ENCODE peak calls at places on chromosomes 4 and X, in eight cellular contexts. G is left lung, O is Peyer's patch, L is neural crest cell, E is IMR-90, S is HFFc6, B is AG09309, K is tibial nerve. M is an unnamed sample.

GRCh38 chr4:22190855-22191254 is 242.3 kb upstream of the KCNIP4 start:
- DNase-seq in L (no peak), K (no peak), O (no peak), S (peak), G (no peak), B (peak), E (peak), M (no peak)

GRCh38 chr4:125951275-125951887 is 636.6 kb downstream of the FAT4 start:
- DNase-seq in B (peak), K (no peak), L (no peak), S (peak), E (peak), O (no peak), G (no peak), M (no peak)

GRCh38 chr4:182179105-182179504 is 64.1 kb upstream of the TENM3 start:
- DNase-seq in E (peak), G (no peak), S (peak), L (no peak), K (no peak), O (no peak), B (no peak), M (no peak)

GRCh38 chrX:123993326-123993725 is 31.8 kb downstream of the STAG2 start:
- DNase-seq in E (peak), B (peak), K (no peak), G (no peak), S (peak), O (no peak), L (no peak), M (no peak)

GRCh38 chr4:140286503-140286902 is 86.9 kb upstream of the SCOC start:
- DNase-seq in E (no peak), B (no peak), K (no peak), S (no peak), G (no peak), L (no peak), O (no peak), M (no peak)

GRCh38 chr4:10655968-10656367 is 28.6 kb downstream of the CLNK start:
- DNase-seq in L (no peak), G (no peak), O (no peak), S (peak), B (no peak), E (peak), K (no peak), M (no peak)

GRCh38 chr4:76585897-76586360 is 150.9 kb downstream of the SHROOM3 start:
- DNase-seq in G (peak), E (no peak), B (no peak), O (peak), L (peak), K (no peak), S (no peak), M (no peak)

GRCh38 chr4:169012049-169012448 is 2.0 kb upstream of the CBR4 start:
- DNase-seq in B (no peak), K (no peak), L (no peak), G (no peak), E (no peak), S (no peak), O (no peak), M (no peak)

GRCh38 chr4:123170843-123171242 is 225.8 kb upstream of the SPRY1 start:
- DNase-seq in O (no peak), G (no peak), E (peak), K (no peak), B (no peak), S (no peak), L (no peak), M (no peak)

GRCh38 chrX:39953027-39953426 is 144.7 kb downstream of the BCOR start:
- DNase-seq in K (no peak), G (no peak), S (no peak), B (no peak), E (no peak), L (no peak), O (no peak), M (no peak)

GRCh38 chr4:6474053-6474568 is 1.7 kb upstream of the PPP2R2C start:
- DNase-seq in K (no peak), S (no peak), E (no peak), G (no peak), B (no peak), L (no peak), O (no peak), M (no peak)
- TF ChIP-seq CTCF in K (no peak), S (peak), E (peak), G (no peak), B (peak), L (peak), O (no peak), M (no peak)

GRCh38 chrX:79082886-79083285 is 61.6 kb upstream of the GPR174 start:
- DNase-seq in E (no peak), K (no peak), S (no peak), G (no peak), L (no peak), B (no peak), O (no peak), M (no peak)

GRCh38 chrX:79084923-79085322 is 59.6 kb upstream of the GPR174 start:
- DNase-seq in E (no peak), O (no peak), L (no peak), K (no peak), S (no peak), B (no peak), G (no peak), M (no peak)

GRCh38 chrX:79080131-79080530 is 64.4 kb upstream of the GPR174 start:
- DNase-seq in L (no peak), G (no peak), B (no peak), O (no peak), S (no peak), E (no peak), K (no peak), M (no peak)

GRCh38 chrX:79079477-79079876 is 65.0 kb upstream of the GPR174 start:
- DNase-seq in S (no peak), K (no peak), G (no peak), L (no peak), O (no peak), E (no peak), B (no peak), M (no peak)

DNA sequence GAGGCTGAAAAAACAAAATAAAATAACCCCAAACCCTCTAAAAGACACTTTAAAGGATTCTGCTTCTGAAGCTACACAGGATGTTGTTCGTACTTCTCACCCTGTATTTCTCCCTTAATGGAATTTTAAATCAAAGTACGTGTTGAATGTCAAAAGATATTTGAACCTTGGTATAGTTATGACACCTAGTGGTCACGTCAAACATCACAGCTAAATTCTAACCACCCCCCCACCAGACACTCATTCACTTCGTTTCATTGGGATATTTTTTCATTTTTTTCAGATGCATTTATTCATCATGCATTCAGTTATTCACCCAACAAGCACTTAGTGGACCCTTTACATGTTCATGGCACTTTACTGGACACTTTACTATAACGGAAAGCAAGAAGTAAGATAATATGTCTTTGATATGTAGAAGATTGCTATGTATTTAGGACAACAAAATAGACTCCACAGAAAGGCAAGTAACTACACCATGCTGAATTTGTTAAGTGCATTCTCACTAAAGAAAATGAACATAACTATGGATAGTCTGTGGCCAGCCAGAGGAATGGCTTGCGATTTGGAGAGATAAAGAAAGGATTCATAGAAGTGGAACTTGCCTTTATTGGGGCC is 62.5 kb upstream of the GPR174 start:
- DNase-seq in G (no peak), O (no peak), S (peak), B (peak), K (peak), E (peak), L (peak), M (no peak)
- TF ChIP-seq CTCF in G (peak), O (peak), S (peak), B (peak), K (peak), E (peak), L (peak), M (peak)

GRCh38 chr4:172830295-172830764 is 338.3 kb upstream of the GALNT7 start:
- DNase-seq in S (no peak), G (no peak), L (no peak), B (no peak), O (no peak), K (no peak), E (peak), M (no peak)
- TF ChIP-seq CTCF in S (peak), G (peak), L (peak), B (peak), O (peak), K (peak), E (peak), M (peak)

DNA sequence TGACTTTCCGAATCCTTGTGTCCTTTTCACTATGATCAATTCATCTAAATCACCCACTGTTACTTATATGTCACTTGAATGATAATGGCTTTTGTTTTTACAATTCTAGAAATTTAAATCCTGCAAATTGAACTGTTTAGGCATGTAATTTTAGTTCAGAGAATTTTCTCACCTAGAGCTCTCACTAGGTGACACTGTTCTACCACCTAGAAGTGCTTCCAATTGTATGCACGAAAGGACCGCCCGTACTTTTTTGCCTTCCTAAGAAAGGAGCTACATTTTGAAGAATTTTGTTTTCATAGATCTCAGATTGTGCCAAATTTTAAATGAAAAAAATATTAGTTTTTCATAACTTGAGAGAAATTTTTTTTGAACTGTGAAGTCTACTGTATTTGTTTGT is 481.6 kb upstream of the FSTL5 start:
- DNase-seq in K (no peak), O (no peak), E (no peak), S (no peak), L (no peak), G (no peak), B (no peak), M (no peak)
- TF ChIP-seq CTCF in K (no peak), O (no peak), E (no peak), S (no peak), L (no peak), G (no peak), B (no peak), M (no peak)

DNA sequence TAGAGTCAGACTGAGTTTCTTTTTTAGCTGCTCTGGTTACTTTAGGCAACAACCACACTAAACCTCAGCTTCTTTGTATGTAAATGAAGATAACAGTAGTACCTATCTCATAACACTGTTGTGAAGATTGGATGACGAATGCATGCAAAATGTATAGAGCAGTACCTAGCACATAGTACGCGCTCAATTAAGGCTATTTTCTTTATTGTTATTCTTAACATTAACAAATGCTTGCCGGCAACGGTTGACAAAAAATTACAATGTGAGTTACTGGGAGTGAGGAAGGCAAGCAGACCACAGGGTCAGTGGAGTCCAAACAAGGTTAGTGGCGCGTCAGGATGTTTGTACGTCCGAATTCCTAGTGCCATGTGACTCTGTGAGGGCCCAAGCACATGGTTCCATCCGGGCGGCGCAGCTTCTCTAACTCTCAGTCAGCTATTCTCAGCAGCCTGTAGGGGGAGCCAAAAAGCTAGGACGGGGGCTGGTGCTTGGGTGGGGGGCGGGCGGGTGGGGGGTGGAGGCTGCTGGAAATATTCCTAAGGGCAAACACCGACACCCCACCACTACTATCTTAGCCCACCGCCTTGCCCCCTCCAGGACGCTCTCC is 795 bp upstream of the NALF2 start:
- DNase-seq in G (no peak), K (no peak), O (no peak), L (no peak), B (no peak), S (no peak), E (no peak), M (no peak)
- TF ChIP-seq CTCF in G (no peak), K (no peak), O (no peak), L (peak), B (no peak), S (peak), E (no peak), M (no peak)